ENCODE peak calls at places on chromosome 18, in eight cellular contexts. W is CD8-positive, alpha-beta T cell; D is stromal cell of bone marrow; A is activated gamma-delta T cell treated with anti-CD3 and anti-CD28 coated beads, Interleukin-2, amount 50 U/mL, for 16 hours; B is heart left ventricle; I is GM19239; X is HTR-8/SVneo; L is SK-MEL-5. K is an unnamed sample.

GRCh38 chr18:67652296-67652695 is 135.8 kb upstream of the DSEL start:
- DNase-seq in W (no peak), D (no peak), A (no peak), B (no peak), I (no peak), X (no peak), L (no peak), K (no peak)

GRCh38 chr18:24679062-24679461 is 218.6 kb downstream of the HRH4 start:
- DNase-seq in W (no peak), D (no peak), A (no peak), B (no peak), I (no peak), X (no peak), L (no peak), K (no peak)

GRCh38 chr18:56517181-56517580 is 121.2 kb downstream of the TXNL1 start:
- DNase-seq in W (no peak), D (no peak), A (no peak), B (no peak), I (no peak), X (no peak), L (no peak), K (no peak)

GRCh38 chr18:26614374-26614773 is 66.0 kb upstream of the KCTD1 start:
- DNase-seq in W (no peak), D (no peak), A (no peak), B (no peak), I (no peak), X (no peak), L (no peak), K (no peak)

GRCh38 chr18:79413901-79414300 is 18.2 kb downstream of the NFATC1 start:
- DNase-seq in W (no peak), D (no peak), A (no peak), B (no peak), I (no peak), X (no peak), L (no peak), K (no peak)

GRCh38 chr18:33446604-33447003 is 6.1 kb upstream of the CCDC178 start:
- DNase-seq in W (no peak), D (no peak), A (no peak), B (no peak), I (no peak), X (no peak), L (no peak), K (no peak)

GRCh38 chr18:8750954-8751415 is 45.6 kb downstream of the MTCL1 start:
- DNase-seq in W (no peak), D (peak), A (no peak), B (no peak), I (no peak), X (no peak), L (no peak), K (no peak)

GRCh38 chr18:56575819-56576663 is 62.4 kb downstream of the TXNL1 start:
- DNase-seq in W (no peak), D (peak), A (no peak), B (no peak), I (peak), X (peak), L (peak), K (no peak)

GRCh38 chr18:28960146-28960545 is 783.2 kb upstream of the CDH2 start:
- DNase-seq in W (no peak), D (peak), A (no peak), B (no peak), I (no peak), X (no peak), L (no peak), K (no peak)

GRCh38 chr18:49161627-49162026 is 210.9 kb upstream of the SMAD7 start:
- DNase-seq in W (no peak), D (no peak), A (no peak), B (no peak), I (peak), X (no peak), L (peak), K (no peak)

GRCh38 chr18:892316-892715 is 12.4 kb upstream of the ADCYAP1 start:
- DNase-seq in W (no peak), D (no peak), A (no peak), B (no peak), I (no peak), X (no peak), L (no peak), K (no peak)

GRCh38 chr18:9575558-9575957 is 38.8 kb downstream of the PPP4R1 start:
- DNase-seq in W (no peak), D (peak), A (no peak), B (peak), I (no peak), X (peak), L (peak), K (no peak)

GRCh38 chr18:21196426-21196825 is 45.6 kb upstream of the GREB1L start:
- DNase-seq in W (no peak), D (no peak), A (no peak), B (no peak), I (no peak), X (no peak), L (no peak), K (no peak)

GRCh38 chr18:23735021-23735464 is 45.8 kb downstream of the LAMA3 start:
- DNase-seq in W (no peak), D (no peak), A (no peak), B (no peak), I (no peak), X (no peak), L (no peak), K (no peak)

GRCh38 chr18:61829108-61829507 is 63.7 kb downstream of the RNF152 start:
- DNase-seq in W (no peak), D (no peak), A (no peak), B (no peak), I (no peak), X (no peak), L (no peak), K (no peak)

GRCh38 chr18:23810396-23810795 is 121.1 kb downstream of the LAMA3 start:
- DNase-seq in W (peak), D (no peak), A (no peak), B (no peak), I (no peak), X (no peak), L (no peak), K (no peak)

GRCh38 chr18:29248856-29249255 is 1071.9 kb upstream of the CDH2 start:
- DNase-seq in W (no peak), D (no peak), A (no peak), B (no peak), I (no peak), X (no peak), L (no peak), K (no peak)

GRCh38 chr18:12904012-12904516 is 20.0 kb upstream of the PTPN2 start:
- DNase-seq in W (no peak), D (no peak), A (no peak), B (no peak), I (no peak), X (no peak), L (peak), K (peak)

GRCh38 chr18:47817017-47817911 is 113.2 kb downstream of the SMAD2 start:
- DNase-seq in W (no peak), D (no peak), A (no peak), B (no peak), I (no peak), X (no peak), L (no peak), K (no peak)

GRCh38 chr18:79392226-79392625 is 3.5 kb upstream of the NFATC1 start:
- DNase-seq in W (no peak), D (no peak), A (no peak), B (no peak), I (no peak), X (no peak), L (no peak), K (no peak)

GRCh38 chr18:52007109-52007508 is 332.9 kb upstream of the DCC start:
- DNase-seq in W (no peak), D (no peak), A (no peak), B (no peak), I (no peak), X (no peak), L (peak), K (no peak)

GRCh38 chr18:32919799-32920198 is 147.0 kb upstream of the KLHL14 start:
- DNase-seq in W (no peak), D (no peak), A (no peak), B (no peak), I (peak), X (no peak), L (peak), K (peak)

GRCh38 chr18:55869547-55869946 is 281.6 kb upstream of the TCF4 start:
- DNase-seq in W (no peak), D (peak), A (no peak), B (no peak), I (no peak), X (no peak), L (no peak), K (no peak)

GRCh38 chr18:47881752-47882455 is 48.6 kb downstream of the SMAD2 start:
- DNase-seq in W (no peak), D (no peak), A (no peak), B (no peak), I (no peak), X (peak), L (no peak), K (no peak)

GRCh38 chr18:8800041-8800441 is 94.7 kb downstream of the MTCL1 start:
- DNase-seq in W (no peak), D (no peak), A (no peak), B (no peak), I (no peak), X (no peak), L (no peak), K (no peak)

GRCh38 chr18:31424383-31424988 is 23.1 kb upstream of the DSG3 start:
- DNase-seq in W (no peak), D (no peak), A (no peak), B (no peak), I (no peak), X (peak), L (peak), K (no peak)

GRCh38 chr18:9404565-9405060 is 70.0 kb downstream of the TWSG1 start:
- DNase-seq in W (no peak), D (no peak), A (no peak), B (no peak), I (no peak), X (peak), L (no peak), K (no peak)

GRCh38 chr18:23162473-23162872 is 27.2 kb downstream of the CABLES1 start:
- DNase-seq in W (no peak), D (no peak), A (no peak), B (no peak), I (no peak), X (no peak), L (no peak), K (no peak)

GRCh38 chr18:72180689-72181088 is 363.5 kb downstream of the CBLN2 start:
- DNase-seq in W (no peak), D (no peak), A (no peak), B (no peak), I (no peak), X (no peak), L (no peak), K (no peak)

GRCh38 chr18:72114801-72115594 is 429.1 kb downstream of the CBLN2 start:
- DNase-seq in W (no peak), D (no peak), A (no peak), B (no peak), I (no peak), X (no peak), L (no peak), K (no peak)

GRCh38 chr18:70385474-70385873 is 96.6 kb downstream of the SOCS6 start:
- DNase-seq in W (no peak), D (no peak), A (no peak), B (no peak), I (no peak), X (no peak), L (peak), K (no peak)

GRCh38 chr18:44840053-44840826 is 159.6 kb downstream of the SETBP1 start:
- DNase-seq in W (no peak), D (no peak), A (no peak), B (peak), I (no peak), X (no peak), L (no peak), K (no peak)

GRCh38 chr18:23743733-23744333 is 54.6 kb downstream of the LAMA3 start:
- DNase-seq in W (no peak), D (no peak), A (no peak), B (no peak), I (no peak), X (no peak), L (no peak), K (no peak)